ENCODE peak calls at places on chromosomes 6 and 20, in four cellular contexts. One of them, this sample, is unnamed. For H3K4me1, the result is how much of the 10 kb centered on the place peaks cover.

GRCh38 chr6:162181741-162182401 is 545.7 kb downstream of the PRKN start:
- DNase-seq in tibial artery: no peak
- DNase-seq in IMR-90: no peak
- DNase-seq in ascending aorta: no peak
- DNase-seq in this sample: no peak

GRCh38 chr20:49697071-49697470 is 16.6 kb downstream of the B4GALT5 start:
- DNase-seq in tibial artery: no peak
- DNase-seq in IMR-90: no peak
- DNase-seq in ascending aorta: no peak
- DNase-seq in this sample: no peak

GRCh38 chr6:41284726-41285125 is 1.8 kb downstream of the TREM1 start:
- DNase-seq in tibial artery: no peak
- DNase-seq in IMR-90: peak
- DNase-seq in ascending aorta: no peak
- DNase-seq in this sample: peak

GRCh38 chr20:50526403-50526989 is 16.3 kb downstream of the PTPN1 start:
- DNase-seq in tibial artery: no peak
- DNase-seq in IMR-90: peak
- DNase-seq in ascending aorta: no peak
- DNase-seq in this sample: no peak

GRCh38 chr6:55918639-55919038 is 43.2 kb upstream of the BMP5 start:
- DNase-seq in tibial artery: no peak
- DNase-seq in IMR-90: peak
- DNase-seq in ascending aorta: no peak
- DNase-seq in this sample: peak

GRCh38 chr20:14193885-14194284 is 143.5 kb downstream of the FLRT3 start:
- DNase-seq in tibial artery: no peak
- DNase-seq in IMR-90: no peak
- DNase-seq in ascending aorta: no peak
- DNase-seq in this sample: peak

GRCh38 chr20:3461191-3461874 is 9.5 kb upstream of the ATRN start:
- DNase-seq in tibial artery: no peak
- DNase-seq in IMR-90: peak
- DNase-seq in ascending aorta: no peak
- DNase-seq in this sample: no peak

GRCh38 chr6:47483853-47484546 is 6.4 kb downstream of the CD2AP start:
- DNase-seq in tibial artery: no peak
- DNase-seq in IMR-90: peak
- DNase-seq in ascending aorta: no peak
- DNase-seq in this sample: peak

GRCh38 chr20:52150440-52151258 is 40.9 kb downstream of the ZFP64 start:
- DNase-seq in tibial artery: no peak
- DNase-seq in IMR-90: peak
- DNase-seq in ascending aorta: no peak
- DNase-seq in this sample: peak

GRCh38 chr6:144215402-144215931 is 65.2 kb downstream of the STX11 start:
- DNase-seq in tibial artery: peak
- DNase-seq in IMR-90: no peak
- DNase-seq in ascending aorta: no peak
- DNase-seq in this sample: peak

GRCh38 chr6:49979584-49979983 is 10.2 kb upstream of the DEFB113 start:
- DNase-seq in tibial artery: no peak
- DNase-seq in IMR-90: no peak
- DNase-seq in ascending aorta: no peak
- DNase-seq in this sample: no peak

GRCh38 chr6:116386581-116387299 is 16.0 kb downstream of the DSE start:
- DNase-seq in tibial artery: no peak
- DNase-seq in IMR-90: peak
- DNase-seq in ascending aorta: no peak
- DNase-seq in this sample: peak

GRCh38 chr6:14309516-14309915 is 191.9 kb downstream of the CD83 start:
- DNase-seq in tibial artery: no peak
- DNase-seq in IMR-90: no peak
- DNase-seq in ascending aorta: no peak
- DNase-seq in this sample: no peak

GRCh38 chr6:159107451-159108260 is 61.5 kb upstream of the FNDC1 start:
- DNase-seq in tibial artery: peak
- DNase-seq in IMR-90: no peak
- DNase-seq in ascending aorta: no peak
- DNase-seq in this sample: no peak

GRCh38 chr6:138545621-138545980 is 46.3 kb upstream of the NHSL1 start:
- DNase-seq in tibial artery: peak
- DNase-seq in IMR-90: peak
- DNase-seq in ascending aorta: no peak
- DNase-seq in this sample: no peak

GRCh38 chr20:23605867-23606651 is at the start of gene CST9:
- DNase-seq in tibial artery: no peak
- DNase-seq in IMR-90: no peak
- DNase-seq in ascending aorta: no peak
- DNase-seq in this sample: no peak

GRCh38 chr20:20472690-20473274 is 104.9 kb downstream of the INSM1 start:
- DNase-seq in tibial artery: no peak
- DNase-seq in IMR-90: no peak
- DNase-seq in ascending aorta: no peak
- DNase-seq in this sample: no peak

GRCh38 chr20:63628246-63628975 is 1.5 kb upstream of the GMEB2 start:
- DNase-seq in tibial artery: peak
- DNase-seq in IMR-90: peak
- DNase-seq in ascending aorta: peak
- DNase-seq in this sample: peak

GRCh38 chr6:86825436-86825835 is 111.9 kb upstream of the HTR1E start:
- DNase-seq in tibial artery: no peak
- DNase-seq in IMR-90: no peak
- DNase-seq in ascending aorta: no peak
- DNase-seq in this sample: no peak

GRCh38 chr20:48734104-48734749 is 93.6 kb downstream of the PREX1 start:
- DNase-seq in tibial artery: no peak
- DNase-seq in IMR-90: no peak
- DNase-seq in ascending aorta: no peak
- DNase-seq in this sample: peak

GRCh38 chr20:45946149-45946970 is 11.9 kb downstream of the PCIF1 start:
- DNase-seq in tibial artery: no peak
- DNase-seq in IMR-90: no peak
- DNase-seq in ascending aorta: peak
- DNase-seq in this sample: no peak

GRCh38 chr6:122165014-122165413 is 234.4 kb upstream of the HSF2 start:
- DNase-seq in tibial artery: no peak
- DNase-seq in IMR-90: no peak
- DNase-seq in ascending aorta: peak
- DNase-seq in this sample: no peak

GRCh38 chr20:64131406-64131805 is 24.0 kb upstream of the NPBWR2 start:
- DNase-seq in tibial artery: peak
- DNase-seq in IMR-90: no peak
- DNase-seq in ascending aorta: peak
- DNase-seq in this sample: peak

GRCh38 chr6:12137480-12137879 is 125.4 kb downstream of the HIVEP1 start:
- DNase-seq in tibial artery: no peak
- DNase-seq in IMR-90: peak
- DNase-seq in ascending aorta: no peak
- DNase-seq in this sample: peak

GRCh38 chr6:97040355-97040860 is 115.9 kb downstream of the KLHL32 start:
- DNase-seq in tibial artery: no peak
- DNase-seq in IMR-90: no peak
- DNase-seq in ascending aorta: no peak
- DNase-seq in this sample: no peak

GRCh38 chr6:19535351-19535750 is 301.8 kb upstream of the ID4 start:
- DNase-seq in tibial artery: no peak
- DNase-seq in IMR-90: no peak
- DNase-seq in ascending aorta: no peak
- DNase-seq in this sample: no peak

GRCh38 chr20:5686381-5687105 is 63.7 kb upstream of the SHLD1 start:
- DNase-seq in tibial artery: no peak
- DNase-seq in IMR-90: no peak
- DNase-seq in ascending aorta: no peak
- DNase-seq in this sample: no peak

GRCh38 chr20:59139998-59140397 is 23.6 kb upstream of the ZNF831 start:
- DNase-seq in tibial artery: no peak
- DNase-seq in IMR-90: no peak
- DNase-seq in ascending aorta: no peak
- DNase-seq in this sample: no peak

DNA sequence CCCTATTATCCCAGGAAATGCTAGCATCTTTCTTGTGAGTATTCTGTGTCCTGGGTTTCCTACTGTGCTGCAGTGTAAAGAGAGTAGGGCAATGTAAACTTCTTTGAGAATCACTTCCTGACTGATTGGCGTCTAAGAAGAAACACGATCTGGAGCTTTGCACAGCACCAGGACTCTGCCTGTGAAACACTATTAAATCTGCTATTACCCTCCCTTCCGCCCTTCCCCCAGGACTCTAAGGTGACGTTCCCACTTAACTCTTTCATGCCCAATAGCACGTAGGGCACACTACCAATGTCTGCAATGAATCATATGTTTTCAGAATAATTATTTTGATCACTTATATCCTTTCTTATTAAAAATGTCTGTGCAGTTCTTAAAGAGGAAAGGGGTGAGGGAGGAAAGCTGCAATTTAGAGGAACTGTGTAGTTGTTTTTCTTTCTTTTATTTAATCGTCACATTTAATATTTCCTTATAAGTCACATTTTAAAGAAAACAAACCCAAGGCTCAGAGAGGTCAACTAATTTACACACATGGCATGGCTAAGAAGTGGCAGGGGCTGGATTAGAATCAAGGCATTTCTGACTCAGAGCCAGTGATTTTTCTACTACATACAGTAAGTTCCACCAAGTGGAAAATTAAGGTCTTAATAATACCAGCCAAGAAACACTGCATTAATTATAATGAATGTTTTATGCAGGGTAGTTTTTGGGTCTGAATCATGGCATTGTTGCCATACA is 607.5 kb upstream of the CITED2 start:
- DNase-seq in tibial artery: no peak
- DNase-seq in IMR-90: peak
- DNase-seq in ascending aorta: no peak
- DNase-seq in this sample: peak
- H3K4me1 ChIP-seq in tibial artery: under half
- H3K4me1 ChIP-seq in IMR-90: under half
- H3K4me1 ChIP-seq in ascending aorta: under half
- H3K4me1 ChIP-seq in this sample: half or more

DNA sequence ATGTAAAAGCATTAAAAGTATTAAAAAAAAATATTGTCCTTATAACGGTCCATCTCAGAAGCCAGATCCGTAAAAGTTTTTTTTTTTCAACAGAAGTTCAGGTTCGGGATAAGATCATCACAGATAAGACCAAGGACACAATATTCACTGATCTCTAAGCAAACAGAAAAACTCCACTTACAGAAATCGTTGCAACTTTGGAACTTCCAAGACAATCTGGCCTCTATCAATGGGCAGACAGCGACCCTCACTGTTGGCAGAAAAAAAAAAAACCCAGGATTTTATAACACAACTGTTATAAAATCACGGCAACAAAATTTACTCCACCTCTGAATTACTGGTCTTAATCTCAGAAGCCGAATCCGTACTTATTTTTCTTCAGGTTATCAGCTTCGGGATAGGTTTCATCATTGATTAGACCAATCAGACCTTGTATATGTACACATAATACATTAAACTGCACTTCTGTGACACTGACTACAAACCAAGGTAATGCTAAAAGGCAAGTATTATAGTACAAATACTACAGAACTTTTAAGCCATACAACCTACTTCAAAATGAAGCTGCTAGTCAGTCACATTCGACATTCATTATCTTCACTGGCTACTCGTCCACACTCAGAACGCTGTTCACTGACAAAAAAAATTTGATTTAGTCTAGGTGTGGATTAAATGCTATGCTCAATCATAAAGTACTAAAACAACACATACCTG is 34.7 kb upstream of the SYNCRIP start:
- DNase-seq in tibial artery: no peak
- DNase-seq in IMR-90: no peak
- DNase-seq in ascending aorta: no peak
- DNase-seq in this sample: no peak
- H3K27ac ChIP-seq in tibial artery: peak
- H3K27ac ChIP-seq in IMR-90: peak
- H3K27ac ChIP-seq in ascending aorta: peak
- H3K27ac ChIP-seq in this sample: no peak

DNA sequence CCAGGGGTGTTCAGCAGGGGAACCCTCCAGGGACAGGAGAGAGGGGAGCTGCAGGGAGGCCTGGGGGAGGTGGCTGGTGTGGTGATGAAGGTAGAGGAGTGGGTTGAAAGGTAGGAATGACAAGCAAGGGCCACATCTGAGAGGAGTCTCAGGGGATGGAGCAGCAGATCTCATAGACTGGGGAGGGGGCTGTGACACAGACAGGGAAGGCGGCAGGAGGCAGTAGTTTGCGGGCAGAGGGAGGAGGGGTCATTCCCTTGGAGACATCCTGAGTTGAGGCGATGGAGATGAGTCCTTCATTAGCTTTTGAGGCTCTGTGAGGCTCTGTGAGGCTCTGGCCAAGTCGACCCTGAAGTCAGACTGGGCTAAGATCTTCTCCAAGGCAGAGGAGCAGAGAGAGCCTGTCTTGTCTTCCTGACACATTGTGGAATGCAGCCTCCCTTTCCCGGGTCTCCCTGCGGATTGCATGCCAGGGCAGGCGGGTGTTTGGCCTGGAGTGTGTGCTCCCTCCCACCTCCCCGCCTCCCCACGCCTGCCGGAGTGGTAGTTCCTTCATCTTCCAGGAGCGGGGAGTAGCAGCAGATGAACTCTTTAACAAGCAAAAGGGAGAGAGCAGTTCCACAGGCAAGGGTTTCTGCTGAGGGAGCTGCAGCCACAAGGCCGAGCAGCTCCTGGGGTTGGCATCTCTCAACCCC is 34.3 kb upstream of the MLN start:
- DNase-seq in tibial artery: no peak
- DNase-seq in IMR-90: peak
- DNase-seq in ascending aorta: no peak
- DNase-seq in this sample: no peak
- H3K4me1 ChIP-seq in tibial artery: under half
- H3K4me1 ChIP-seq in IMR-90: under half
- H3K4me1 ChIP-seq in ascending aorta: under half
- H3K4me1 ChIP-seq in this sample: under half

GRCh38 chr6:16805190-16805860 is 44.1 kb upstream of the ATXN1 start:
- DNase-seq in tibial artery: no peak
- DNase-seq in IMR-90: no peak
- DNase-seq in ascending aorta: no peak
- DNase-seq in this sample: peak
- H3K27ac ChIP-seq in tibial artery: no peak
- H3K27ac ChIP-seq in IMR-90: no peak
- H3K27ac ChIP-seq in ascending aorta: no peak
- H3K27ac ChIP-seq in this sample: no peak

DNA sequence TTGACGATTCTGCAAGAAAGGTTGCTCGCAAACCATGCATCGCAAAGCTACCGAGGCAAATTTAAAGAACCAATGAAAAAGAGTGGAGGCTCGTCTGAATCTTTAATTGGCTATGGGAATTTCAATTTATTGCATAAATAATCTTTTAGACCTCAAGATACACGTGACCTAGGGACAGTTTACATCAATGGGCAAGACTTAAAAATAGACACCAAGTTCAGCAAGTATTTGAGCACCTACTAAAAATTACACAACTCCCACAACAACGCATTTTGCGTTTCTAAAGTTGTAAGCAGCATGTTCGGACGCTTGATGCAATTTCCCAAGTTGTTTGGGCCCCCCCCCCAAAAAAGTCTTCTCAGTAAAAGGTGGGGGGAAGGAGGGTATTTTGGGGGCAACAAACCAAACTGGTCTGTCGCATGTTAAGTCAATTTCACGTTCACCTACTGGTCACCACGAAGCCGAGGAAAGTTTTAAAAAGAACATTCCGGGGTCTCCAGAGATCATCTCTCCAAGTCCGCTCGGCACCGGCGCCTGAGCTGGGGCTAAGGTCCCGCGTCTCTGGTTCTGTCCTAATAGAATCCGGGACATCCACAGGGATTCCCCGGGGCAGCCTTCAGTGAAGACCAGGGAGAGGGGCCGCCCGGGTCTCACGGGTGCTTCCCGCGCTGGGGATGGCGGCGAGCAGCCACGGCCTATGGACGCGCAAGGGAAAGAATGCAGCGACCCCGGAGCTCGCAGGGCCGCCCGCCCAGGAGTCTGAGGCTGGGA is 814 bp downstream of the SNX5 start:
- DNase-seq in tibial artery: no peak
- DNase-seq in IMR-90: peak
- DNase-seq in ascending aorta: no peak
- DNase-seq in this sample: peak
- H3K4me1 ChIP-seq in tibial artery: under half
- H3K4me1 ChIP-seq in IMR-90: under half
- H3K4me1 ChIP-seq in ascending aorta: under half
- H3K4me1 ChIP-seq in this sample: half or more